ENCODE peak calls at places on chromosomes 4 and X, in four cellular contexts. O is kidney tubule cell, P is IMR-90, V is Peyer's patch. H is an unnamed sample.

GRCh38 chr4:5616331-5616950 is 91.9 kb downstream of the EVC2 start:
- DNase-seq in O (no peak), P (no peak), V (no peak), H (no peak)

GRCh38 chrX:41779058-41779564 is 55.1 kb downstream of the GPR82 start:
- DNase-seq in P (peak), O (peak), V (no peak), H (peak)

GRCh38 chrX:154738013-154738738 is 12.7 kb downstream of the GAB3 start:
- DNase-seq in O (peak), P (peak), V (peak), H (peak)

GRCh38 chrX:70168238-70169188 is 8.8 kb upstream of the DGAT2L6 start:
- DNase-seq in V (no peak), P (peak), O (peak), H (peak)

GRCh38 chr4:48340276-48340904 is 939 bp upstream of the SLAIN2 start:
- DNase-seq in O (peak), P (peak), V (peak), H (peak)

GRCh38 chr4:112236040-112236439 is 4.5 kb downstream of the AP1AR start:
- DNase-seq in O (no peak), V (no peak), P (no peak), H (no peak)

GRCh38 chr4:74714731-74715130 is 79.6 kb downstream of the BTC start:
- DNase-seq in O (no peak), P (no peak), V (no peak), H (no peak)

GRCh38 chrX:2547746-2548145 is 47.0 kb upstream of the DHRSX start:
- DNase-seq in P (no peak), O (no peak), V (no peak), H (no peak)

GRCh38 chr4:98659741-98660507 is 1.5 kb upstream of the TSPAN5 start:
- DNase-seq in V (no peak), P (peak), O (peak), H (peak)

GRCh38 chr4:138034871-138035270 is 207.3 kb downstream of the SLC7A11 start:
- DNase-seq in O (no peak), P (peak), V (no peak), H (peak)

GRCh38 chrX:112867570-112867969 is 26.9 kb upstream of the AMOT start:
- DNase-seq in P (no peak), V (no peak), O (peak), H (no peak)

GRCh38 chrX:8815460-8816065 is 14.4 kb upstream of the FAM9A start:
- DNase-seq in P (peak), V (no peak), O (peak), H (peak)

GRCh38 chrX:77675986-77676385 is 110.0 kb downstream of the ATRX start:
- DNase-seq in P (no peak), O (no peak), V (no peak), H (no peak)

GRCh38 chrX:23514082-23514481 is 153.2 kb upstream of the PRDX4 start:
- DNase-seq in V (no peak), O (no peak), P (no peak), H (no peak)

GRCh38 chr4:88107406-88108107 is 50.9 kb downstream of the ABCG2 start:
- DNase-seq in V (peak), O (peak), P (peak), H (peak)

GRCh38 chr4:95264843-95265242 is 283.9 kb downstream of the UNC5C start:
- DNase-seq in P (no peak), V (no peak), O (no peak), H (no peak)

GRCh38 chr4:185276036-185276435 is 66.6 kb downstream of the SNX25 start:
- DNase-seq in P (peak), O (no peak), V (no peak), H (peak)

GRCh38 chrX:150310417-150310816 is 52.7 kb upstream of the MAMLD1 start:
- DNase-seq in V (no peak), O (no peak), P (no peak), H (no peak)

GRCh38 chrX:49106930-49107329 is 16.6 kb downstream of the GPKOW start:
- DNase-seq in O (peak), V (no peak), P (peak), H (peak)

GRCh38 chr4:127162741-127163140 is 470.0 kb upstream of the INTU start:
- DNase-seq in P (peak), O (no peak), V (no peak), H (peak)

GRCh38 chrX:151828434-151829080 is 84.1 kb upstream of the MAGEA4 start:
- DNase-seq in O (no peak), P (no peak), V (no peak), H (peak)

H was measured in bronchial epithelial cell.